ENCODE peak calls at places on chromosomes 13 and 19, in six cellular contexts. K is mucosa of descending colon, A is neural progenitor cell, P is lower leg skin, S is fibroblast of lung, J is thyroid gland. Y is an unnamed sample.

GRCh38 chr13:30868806-30869470 is 37.1 kb upstream of the MEDAG start:
- DNase-seq in K (no peak), A (no peak), P (no peak), S (peak), J (no peak), Y (no peak)

GRCh38 chr13:34349091-34349722 is 531.3 kb downstream of the RFC3 start:
- DNase-seq in K (no peak), A (no peak), P (peak), S (peak), J (peak), Y (no peak)

GRCh38 chr13:40787062-40787461 is 2.3 kb upstream of the SLC25A15 start:
- DNase-seq in K (no peak), A (no peak), P (no peak), S (peak), J (no peak), Y (no peak)

GRCh38 chr19:49071860-49072547 is 495 bp downstream of the KCNA7 start:
- DNase-seq in K (peak), A (peak), P (no peak), S (no peak), J (no peak), Y (no peak)

GRCh38 chr19:14555918-14556661 is 15.8 kb downstream of the NDUFB7 start:
- DNase-seq in K (no peak), A (no peak), P (no peak), S (no peak), J (no peak), Y (no peak)

GRCh38 chr13:57314897-57315520 is 148.0 kb downstream of the PRR20E start:
- DNase-seq in K (no peak), A (peak), P (no peak), S (no peak), J (no peak), Y (no peak)

GRCh38 chr19:33293255-33294057 is 8.9 kb downstream of the CEBPA start:
- DNase-seq in K (peak), A (no peak), P (no peak), S (peak), J (peak), Y (peak)

GRCh38 chr13:60654405-60654804 is 257.4 kb downstream of the TDRD3 start:
- DNase-seq in K (peak), A (peak), P (no peak), S (peak), J (peak), Y (peak)

GRCh38 chr19:48926909-48927308 is 6.6 kb upstream of the DHDH start:
- DNase-seq in K (no peak), A (no peak), P (peak), S (peak), J (no peak), Y (peak)

GRCh38 chr13:44364601-44365000 is 9.0 kb upstream of the SERP2 start:
- DNase-seq in K (no peak), A (peak), P (no peak), S (peak), J (no peak), Y (no peak)

GRCh38 chr19:679418-680286 is 3.5 kb downstream of the FSTL3 start:
- DNase-seq in K (peak), A (peak), P (no peak), S (peak), J (peak), Y (no peak)

GRCh38 chr13:39016789-39017188 is 21.1 kb downstream of the PROSER1 start:
- DNase-seq in K (no peak), A (peak), P (no peak), S (peak), J (no peak), Y (no peak)

GRCh38 chr13:29883941-29884518 is 33.6 kb upstream of the UBL3 start:
- DNase-seq in K (no peak), A (no peak), P (no peak), S (no peak), J (peak), Y (no peak)

GRCh38 chr13:50593228-50593627 is 250.3 kb downstream of the DLEU7 start:
- DNase-seq in K (no peak), A (no peak), P (no peak), S (no peak), J (no peak), Y (no peak)

GRCh38 chr19:9353011-9353410 is 9.8 kb upstream of the ZNF177 start:
- DNase-seq in K (no peak), A (no peak), P (no peak), S (no peak), J (no peak), Y (no peak)

GRCh38 chr13:93769126-93769525 is 542.5 kb downstream of the GPC6 start:
- DNase-seq in K (no peak), A (no peak), P (no peak), S (peak), J (no peak), Y (no peak)

GRCh38 chr19:1015782-1016646 is 4.9 kb downstream of the TMEM259 start:
- DNase-seq in K (peak), A (peak), P (no peak), S (no peak), J (no peak), Y (no peak)

GRCh38 chr19:24053601-24054000 is 33.4 kb upstream of the ZNF254 start:
- DNase-seq in K (no peak), A (no peak), P (no peak), S (no peak), J (no peak), Y (no peak)

GRCh38 chr19:709196-709964 is 645 bp downstream of the PALM start:
- DNase-seq in K (no peak), A (peak), P (no peak), S (no peak), J (no peak), Y (no peak)

GRCh38 chr19:52942371-52943133 is 19.3 kb upstream of the ZNF888 start:
- DNase-seq in K (peak), A (peak), P (peak), S (peak), J (peak), Y (peak)

GRCh38 chr13:113599396-113599795 is 14.8 kb downstream of the TFDP1 start:
- DNase-seq in K (peak), A (no peak), P (no peak), S (no peak), J (no peak), Y (no peak)

GRCh38 chr13:47033216-47033615 is 136.4 kb upstream of the HTR2A start:
- DNase-seq in K (no peak), A (no peak), P (no peak), S (peak), J (no peak), Y (no peak)

GRCh38 chr19:1819976-1820255 is 7.8 kb upstream of the ATP8B3 start:
- DNase-seq in K (no peak), A (no peak), P (no peak), S (no peak), J (no peak), Y (no peak)

GRCh38 chr13:44870456-44870929 is 118.8 kb downstream of the NUFIP1 start:
- DNase-seq in K (peak), A (no peak), P (no peak), S (no peak), J (peak), Y (peak)

GRCh38 chr13:50156140-50156539 is 140.9 kb downstream of the KCNRG start:
- DNase-seq in K (no peak), A (no peak), P (no peak), S (peak), J (no peak), Y (no peak)

GRCh38 chr13:102440259-102440936 is 38.5 kb upstream of the FGF14 start:
- DNase-seq in K (peak), A (no peak), P (no peak), S (no peak), J (peak), Y (no peak)

GRCh38 chr13:37168922-37169321 is 63.5 kb upstream of the CSNK1A1L start:
- DNase-seq in K (no peak), A (no peak), P (no peak), S (no peak), J (no peak), Y (no peak)

GRCh38 chr19:50320051-50320450 is 9.1 kb downstream of the KCNC3 start:
- DNase-seq in K (no peak), A (no peak), P (no peak), S (no peak), J (no peak), Y (no peak)

GRCh38 chr19:28960986-28961705 is 251.8 kb downstream of the UQCRFS1 start:
- DNase-seq in K (no peak), A (no peak), P (no peak), S (peak), J (no peak), Y (no peak)

GRCh38 chr19:33473644-33474305 is 47.8 kb downstream of the PEPD start:
- DNase-seq in K (no peak), A (no peak), P (no peak), S (no peak), J (no peak), Y (no peak)

GRCh38 chr13:64446372-64446771 is 2783.8 kb downstream of the PCDH9 start:
- DNase-seq in K (no peak), A (no peak), P (no peak), S (no peak), J (no peak), Y (no peak)

GRCh38 chr13:97021241-97021640 is 27.0 kb upstream of the OXGR1 start:
- DNase-seq in K (no peak), A (no peak), P (no peak), S (no peak), J (no peak), Y (no peak)

DNA sequence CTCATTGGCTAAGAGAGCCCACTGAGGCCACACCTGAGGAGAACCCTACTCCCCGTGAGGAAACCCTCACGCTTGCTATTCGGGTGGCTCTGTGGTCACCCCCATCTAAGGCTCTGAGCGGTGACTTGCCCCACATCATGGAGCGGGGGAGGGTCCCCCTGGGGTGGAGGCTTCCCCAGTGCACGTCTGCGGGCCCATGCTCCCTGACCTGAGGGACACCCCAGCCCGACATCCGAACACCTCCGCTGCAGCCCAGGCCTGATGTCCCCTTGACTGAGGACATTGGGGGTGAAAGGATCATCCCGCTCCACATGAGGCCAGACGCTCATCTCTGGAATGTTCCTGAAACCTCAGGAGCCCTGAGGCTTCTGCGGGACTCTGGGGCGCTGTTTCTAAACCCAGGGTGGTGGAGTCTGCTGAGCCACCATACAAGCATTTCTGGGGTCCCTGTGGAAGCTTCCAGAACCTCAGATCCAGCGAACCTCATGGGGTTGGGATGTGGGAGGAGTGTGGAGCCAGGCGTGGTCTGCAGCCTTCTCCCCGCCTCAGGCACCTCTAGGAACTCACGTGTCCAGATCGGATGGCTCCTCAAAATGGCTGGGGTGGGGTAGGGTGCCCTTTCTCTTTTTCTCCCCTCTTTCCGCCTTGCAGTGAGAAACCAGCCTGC is 19.9 kb downstream of the TMED1 start:
- DNase-seq in K (no peak), A (no peak), P (no peak), S (no peak), J (no peak), Y (no peak)
- H3K4me3 ChIP-seq in K (no peak), A (no peak), P (no peak), S (peak), J (no peak), Y (peak)

GRCh38 chr13:111142472-111142871 is 27.4 kb downstream of the ARHGEF7 start:
- DNase-seq in K (no peak), A (no peak), P (no peak), S (no peak), J (no peak), Y (no peak)
- TF ChIP-seq CTCF in K (no peak), A (no peak), P (no peak), S (no peak), J (no peak), Y (no peak)

GRCh38 chr19:18389736-18390074 is 3.7 kb downstream of the GDF15 start:
- DNase-seq in K (no peak), A (no peak), P (no peak), S (no peak), J (no peak), Y (no peak)
- H3K4me3 ChIP-seq in K (no peak), A (no peak), P (no peak), S (peak), J (no peak), Y (no peak)

GRCh38 chr19:41821003-41821735 is 23.3 kb downstream of the LYPD4 start:
- DNase-seq in K (no peak), A (peak), P (no peak), S (peak), J (peak), Y (peak)
- TF ChIP-seq CTCF in K (peak), A (peak), P (no peak), S (peak), J (peak), Y (peak)

GRCh38 chr19:30223866-30224688 is 148.1 kb upstream of the ZNF536 start:
- DNase-seq in K (no peak), A (no peak), P (no peak), S (no peak), J (no peak), Y (no peak)

GRCh38 chr19:30227071-30227621 is 145.0 kb upstream of the ZNF536 start:
- DNase-seq in K (no peak), A (peak), P (no peak), S (no peak), J (peak), Y (no peak)

GRCh38 chr19:30224689-30225606 is 147.2 kb upstream of the ZNF536 start:
- DNase-seq in K (no peak), A (peak), P (no peak), S (peak), J (peak), Y (no peak)

GRCh38 chr19:30226464-30227070 is 145.6 kb upstream of the ZNF536 start:
- DNase-seq in K (peak), A (peak), P (no peak), S (no peak), J (peak), Y (no peak)

GRCh38 chr19:30225615-30226463 is 146.3 kb upstream of the ZNF536 start:
- DNase-seq in K (no peak), A (peak), P (no peak), S (no peak), J (peak), Y (no peak)
- H3K4me3 ChIP-seq in K (no peak), A (peak), P (no peak), S (no peak), J (no peak), Y (peak)

GRCh38 chr19:6774821-6775707 is 2.6 kb downstream of the VAV1 start:
- DNase-seq in K (no peak), A (peak), P (no peak), S (peak), J (no peak), Y (no peak)

GRCh38 chr19:6773323-6773931 is 919 bp downstream of the VAV1 start:
- DNase-seq in K (peak), A (no peak), P (no peak), S (no peak), J (no peak), Y (no peak)

GRCh38 chr19:6769006-6769637 is 1.9 kb upstream of the SH2D3A start:
- DNase-seq in K (no peak), A (peak), P (no peak), S (peak), J (no peak), Y (no peak)

GRCh38 chr19:6772866-6773322 is 386 bp downstream of the VAV1 start:
- DNase-seq in K (no peak), A (no peak), P (no peak), S (no peak), J (no peak), Y (no peak)

DNA sequence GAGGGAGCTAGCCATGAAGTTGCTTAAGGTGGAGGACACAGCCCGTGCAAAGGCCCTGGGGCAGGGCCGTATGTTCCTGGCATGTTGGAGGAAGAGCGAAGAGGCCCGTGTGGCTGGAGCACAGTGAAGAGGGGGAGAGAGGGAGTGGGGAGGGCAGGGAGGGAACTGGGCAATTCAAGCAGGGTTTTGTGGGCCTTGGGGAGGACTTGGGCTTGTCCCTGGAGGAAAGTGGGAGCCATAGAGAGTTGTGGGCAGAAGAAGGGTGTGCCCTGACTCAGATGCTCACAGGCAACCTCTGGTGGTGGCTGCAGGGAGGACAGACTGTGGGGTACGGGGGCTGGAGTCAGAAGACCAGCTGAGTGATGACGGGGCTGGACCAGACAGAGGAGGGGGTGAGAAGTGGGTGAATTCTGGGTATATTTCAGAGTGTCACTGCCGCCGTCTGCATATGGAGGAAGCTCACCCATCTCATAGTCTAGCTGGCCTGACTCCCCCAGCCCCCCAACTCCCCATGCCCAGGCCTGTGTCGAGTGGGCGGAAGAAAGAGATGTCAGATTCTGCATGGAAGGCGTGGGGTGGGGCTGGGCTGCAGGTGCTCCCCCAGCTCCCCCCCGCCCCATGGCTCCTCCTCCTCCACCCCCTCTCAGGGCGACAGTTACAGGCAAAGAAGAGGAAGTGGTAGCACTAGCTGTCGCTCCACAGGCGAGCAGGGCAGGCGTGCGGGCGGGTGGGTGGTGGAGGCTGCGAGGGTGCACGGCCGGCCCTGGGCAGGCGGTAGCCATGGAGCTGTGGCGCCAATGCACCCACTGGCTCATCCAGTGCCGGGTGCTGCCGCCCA is at the start of gene VAV1:
- DNase-seq in K (peak), A (no peak), P (no peak), S (no peak), J (peak), Y (peak)
- TF ChIP-seq CTCF in K (no peak), A (no peak), P (no peak), S (no peak), J (no peak), Y (no peak)